ENCODE peak calls at places on chromosomes 3 and 15, in eight cellular contexts. B is K562, H is GM23338, A is body of pancreas, W is tibial artery, K is fibroblast of lung, R is sigmoid colon, I is psoas muscle. C is an unnamed sample.
A peak's percentile ranks its signal among the peaks of the same experiment; 100 is the strongest.

GRCh38 chr3:53236112-53236841 is 19.5 kb downstream of the TKT start:
- DNase-seq in W (peak; percentile 58), A (peak; percentile 76), I (peak; percentile 70), H (no peak), B (peak; percentile 50), R (peak; percentile 86), K (peak; percentile 93), C (no peak)

GRCh38 chr3:72100062-72100511 is 315.1 kb upstream of the PROK2 start:
- DNase-seq in H (peak; percentile 60), R (peak; percentile 66), A (no peak), W (no peak), K (no peak), I (no peak), B (no peak), C (peak; percentile 65)

GRCh38 chr3:14358426-14359211 is 43.8 kb upstream of the SLC6A6 start:
- DNase-seq in K (peak; percentile 71), W (peak; percentile 70), A (peak; percentile 44), I (peak; percentile 34), B (no peak), H (peak; percentile 54), R (peak; percentile 89), C (no peak)

GRCh38 chr15:62625421-62626033 is 417.0 kb upstream of the TPM1 start:
- DNase-seq in W (no peak), H (no peak), K (peak; percentile 37), I (no peak), B (no peak), R (no peak), A (no peak), C (no peak)

GRCh38 chr3:156586905-156587766 is 32.2 kb upstream of the SSR3 start:
- DNase-seq in K (no peak), I (no peak), B (no peak), W (no peak), R (no peak), H (no peak), A (no peak), C (no peak)

GRCh38 chr3:115217678-115218451 is 70.8 kb upstream of the ZBTB20 start:
- DNase-seq in B (peak; percentile 6), I (no peak), W (no peak), K (peak; percentile 83), A (peak; percentile 11), R (no peak), H (peak; percentile 76), C (peak; percentile 40)

GRCh38 chr15:47675735-47676134 is 41.6 kb upstream of the SEMA6D start:
- DNase-seq in H (peak; percentile 16), A (no peak), R (no peak), W (no peak), B (no peak), I (no peak), K (no peak), C (no peak)

GRCh38 chr15:70227122-70227521 is 129.4 kb upstream of the TLE3 start:
- DNase-seq in B (no peak), I (no peak), W (no peak), R (no peak), K (no peak), A (no peak), H (no peak), C (no peak)

GRCh38 chr3:45010718-45011355 is 15.3 kb upstream of the CLEC3B start:
- DNase-seq in W (no peak), K (peak; percentile 83), B (no peak), A (no peak), R (no peak), H (no peak), I (no peak), C (no peak)

GRCh38 chr15:62549345-62549970 is 384.4 kb upstream of the C2CD4B start:
- DNase-seq in A (peak; percentile 49), H (peak; percentile 64), R (no peak), I (no peak), W (no peak), B (peak; percentile 45), K (no peak), C (peak; percentile 66)

GRCh38 chr3:16071246-16071645 is 103.2 kb upstream of the GALNT15 start:
- DNase-seq in B (no peak), A (no peak), K (peak; percentile 67), I (no peak), H (no peak), R (no peak), W (no peak), C (no peak)

GRCh38 chr3:13024274-13024863 is 48.9 kb downstream of the IQSEC1 start:
- DNase-seq in I (no peak), B (no peak), K (no peak), A (no peak), W (no peak), H (no peak), R (no peak), C (no peak)

GRCh38 chr15:31606261-31606669 is 279.6 kb downstream of the KLF13 start:
- DNase-seq in B (no peak), W (no peak), I (no peak), K (peak; percentile 65), R (no peak), A (no peak), H (no peak), C (no peak)

GRCh38 chr15:59659366-59659765 is 2.1 kb upstream of the GTF2A2 start:
- DNase-seq in W (no peak), H (no peak), R (no peak), I (no peak), K (no peak), A (no peak), B (no peak), C (no peak)

GRCh38 chr3:195838714-195839113 is 27.0 kb upstream of the MUC4 start:
- DNase-seq in R (no peak), I (no peak), B (no peak), H (no peak), A (no peak), W (no peak), K (no peak), C (no peak)

GRCh38 chr3:23915537-23916108 is 1.2 kb downstream of the NKIRAS1 start:
- DNase-seq in A (no peak), W (no peak), B (no peak), K (peak; percentile 50), I (no peak), R (no peak), H (no peak), C (no peak)

GRCh38 chr3:138222888-138223287 is 35.8 kb downstream of the ARMC8 start:
- DNase-seq in B (no peak), H (no peak), K (no peak), I (no peak), W (no peak), A (no peak), R (no peak), C (no peak)

GRCh38 chr15:80173022-80173759 is 20.4 kb downstream of the FAH start:
- DNase-seq in K (peak; percentile 36), R (peak; percentile 82), W (peak; percentile 76), A (peak; percentile 85), H (peak; percentile 87), I (peak; percentile 44), B (peak; percentile 74), C (peak; percentile 75)
- H3K27ac ChIP-seq in K (no peak overlapping the region), R (no peak overlapping the region), W (peak overlapping the region; percentile 92), A (no peak overlapping the region), H (no peak overlapping the region), I (peak overlapping the region; percentile 84), B (no peak overlapping the region), C (no peak overlapping the region)

GRCh38 chr15:40554164-40554530 is 10.7 kb downstream of the CCDC32 start:
- DNase-seq in I (no peak), W (no peak), A (no peak), K (no peak), R (no peak), B (no peak), H (peak; percentile 77), C (no peak)

GRCh38 chr15:40549894-40550293 is 14.9 kb downstream of the CCDC32 start:
- DNase-seq in K (no peak), W (no peak), I (peak; percentile 78), R (no peak), B (no peak), H (no peak), A (peak; percentile 70), C (no peak)

GRCh38 chr15:40545457-40545856 is 19.4 kb downstream of the CCDC32 start:
- DNase-seq in B (peak; percentile 44), W (no peak), I (no peak), K (no peak), H (peak; percentile 40), R (no peak), A (no peak), C (no peak)

GRCh38 chr15:40555876-40556275 is 9.0 kb downstream of the CCDC32 start:
- DNase-seq in R (no peak), K (no peak), H (no peak), B (no peak), W (no peak), A (no peak), I (no peak), C (no peak)

DNA sequence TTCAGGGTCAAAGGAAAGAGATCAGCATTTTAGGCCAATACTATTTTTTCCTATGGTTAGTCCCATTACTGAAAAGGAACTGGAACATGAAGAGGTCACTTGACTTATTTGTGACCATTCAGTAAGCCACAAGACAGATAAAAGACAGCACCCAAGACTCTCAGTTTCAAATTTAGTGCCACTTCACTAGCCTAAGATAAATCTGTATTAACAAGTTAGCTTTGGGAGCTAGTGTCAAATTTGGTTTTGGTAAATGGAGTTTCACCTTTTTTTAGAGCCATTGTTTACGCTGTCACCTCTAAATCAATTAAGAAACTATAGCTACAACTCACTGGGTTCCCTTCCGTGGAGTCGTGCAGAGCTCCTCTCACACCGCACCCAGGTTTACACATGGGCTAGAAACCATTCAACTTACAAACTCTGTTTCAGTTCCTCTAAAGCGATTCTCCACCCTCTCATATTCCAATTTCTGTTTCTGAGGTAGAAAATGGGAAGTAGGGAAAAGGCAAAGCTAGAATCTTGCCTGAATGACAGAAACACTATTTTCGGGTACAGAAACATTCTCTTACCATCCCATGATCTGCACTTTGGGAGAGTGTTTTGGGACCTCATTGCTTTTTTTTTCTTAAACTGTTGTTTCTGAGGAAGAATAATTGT is 14.3 kb downstream of the CCDC32 start:
- DNase-seq in R (no peak), I (no peak), W (no peak), A (no peak), H (no peak), K (no peak), B (no peak), C (no peak)
- H3K4me3 ChIP-seq in R (no peak overlapping the region), I (no peak overlapping the region), W (no peak overlapping the region), A (no peak overlapping the region), H (no peak overlapping the region), K (no peak overlapping the region), B (no peak overlapping the region), C (no peak overlapping the region)

DNA sequence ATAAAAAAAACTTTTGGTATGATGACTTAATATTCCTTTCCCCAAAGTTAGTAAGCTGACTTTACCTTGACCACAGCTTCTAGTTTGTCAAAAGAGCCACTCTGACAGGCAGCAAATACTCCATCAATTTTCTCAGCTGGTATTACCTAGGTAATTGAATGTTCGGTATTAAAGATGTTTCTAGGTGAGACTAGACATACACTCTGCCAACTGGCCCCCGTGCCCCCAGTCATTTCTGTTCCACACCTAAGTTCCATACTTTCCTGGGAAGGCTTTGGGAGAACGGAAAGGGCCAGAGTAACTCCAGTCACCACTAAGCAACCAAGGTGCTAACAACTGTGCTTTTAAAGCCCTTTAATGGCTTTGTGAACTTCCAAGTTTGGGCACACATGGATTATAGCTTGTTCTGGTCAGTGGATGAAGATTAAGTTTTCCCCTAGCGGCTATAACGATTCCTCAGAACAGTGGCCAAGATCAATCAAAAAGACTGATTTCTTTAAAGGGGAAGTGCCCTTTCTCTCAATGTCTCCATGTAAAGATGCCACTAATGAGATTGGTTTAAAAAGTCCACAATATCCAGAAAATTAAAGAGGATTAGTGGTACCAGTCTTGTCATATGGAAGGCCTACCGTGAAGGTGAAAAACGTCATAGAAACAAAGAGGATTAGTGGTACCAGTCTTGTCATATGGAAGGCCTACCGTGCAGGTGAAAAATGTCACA is 7.0 kb downstream of the EIF4A2 start:
- DNase-seq in R (no peak), B (peak; percentile 15), I (no peak), H (peak; percentile 40), K (peak; percentile 63), W (no peak), A (no peak), C (peak; percentile 11)
- H3K27ac ChIP-seq in R (peak overlapping the region; percentile 15), B (peak overlapping the region; percentile 23), I (no peak overlapping the region), H (peak overlapping the region; percentile 15), K (peak overlapping the region; percentile 19), W (no peak overlapping the region), A (no peak overlapping the region), C (peak overlapping the region; percentile 7)

GRCh38 chr3:69199942-69200341 is 77.5 kb upstream of the LMOD3 start:
- DNase-seq in W (no peak), B (no peak), A (no peak), R (no peak), H (no peak), K (no peak), I (no peak), C (no peak)
- H3K4me3 ChIP-seq in W (peak overlapping the region; percentile 16), B (no peak overlapping the region), A (no peak overlapping the region), R (no peak overlapping the region), H (no peak overlapping the region), K (no peak overlapping the region), I (peak overlapping the region; percentile 62), C (no peak overlapping the region)